ENCODE peak calls at places on chromosomes 16 and 17, in eight cellular contexts. N is spleen; C is cardiac muscle cell; R is CD8-positive, alpha-beta T cell; I is ascending aorta; V is fibroblast of lung; G is IMR-90; Z is upper lobe of right lung. X is an unnamed sample. For H3K27me3, the result is how much of the 10 kb centered on the place peaks cover.

GRCh38 chr17:1561420-1562177 is 993 bp downstream of the PITPNA start:
- DNase-seq in C (peak), N (peak), R (no peak), I (no peak), G (no peak), V (peak), Z (peak), X (no peak)

GRCh38 chr17:50787106-50787505 is 19.8 kb upstream of the ANKRD40CL start:
- DNase-seq in I (no peak), C (no peak), R (no peak), Z (no peak), V (no peak), G (no peak), N (no peak), X (no peak)

GRCh38 chr17:58279736-58280479 is 827 bp downstream of the MPO start:
- DNase-seq in N (peak), Z (peak), C (no peak), R (no peak), I (no peak), G (no peak), V (no peak), X (no peak)

GRCh38 chr16:53944026-53944425 is 240.1 kb downstream of the FTO start:
- DNase-seq in I (no peak), V (peak), C (no peak), G (peak), R (no peak), Z (no peak), N (no peak), X (no peak)

GRCh38 chr16:22291860-22292692 is 5.1 kb upstream of the POLR3E start:
- DNase-seq in V (no peak), C (no peak), I (no peak), G (peak), N (peak), Z (no peak), R (no peak), X (no peak)

GRCh38 chr17:64622931-64623654 is 39.0 kb downstream of the SMURF2 start:
- DNase-seq in Z (no peak), V (peak), R (no peak), G (peak), C (no peak), N (no peak), I (no peak), X (no peak)

GRCh38 chr16:54407596-54407995 is 121.0 kb upstream of the IRX3 start:
- DNase-seq in N (no peak), I (no peak), R (no peak), V (peak), Z (no peak), C (no peak), G (peak), X (no peak)

GRCh38 chr17:64028874-64029464 is 8.5 kb upstream of the ICAM2 start:
- DNase-seq in V (peak), N (peak), I (no peak), Z (no peak), R (peak), C (peak), G (peak), X (peak)

GRCh38 chr17:31739300-31739699 is 119.7 kb downstream of the COPRS start:
- DNase-seq in Z (no peak), V (peak), R (no peak), G (peak), C (no peak), I (no peak), N (no peak), X (no peak)

GRCh38 chr16:65070831-65071230 is 51.0 kb downstream of the CDH11 start:
- DNase-seq in I (peak), C (peak), N (no peak), Z (no peak), R (no peak), V (peak), G (peak), X (no peak)

GRCh38 chr16:80066805-80067580 is 466.5 kb upstream of the MAF start:
- DNase-seq in N (no peak), I (no peak), G (no peak), C (no peak), R (no peak), Z (no peak), V (no peak), X (no peak)

GRCh38 chr16:19872935-19873334 is 11.7 kb downstream of the GPRC5B start:
- DNase-seq in V (no peak), C (no peak), R (no peak), Z (no peak), I (no peak), G (no peak), N (no peak), X (no peak)

GRCh38 chr16:9597967-9598730 is 506.7 kb downstream of the HAPSTR1 start:
- DNase-seq in R (no peak), V (no peak), G (no peak), Z (no peak), I (no peak), C (no peak), N (no peak), X (no peak)

GRCh38 chr16:19135896-19136438 is 22.2 kb downstream of the ITPRIPL2 start:
- DNase-seq in Z (no peak), N (no peak), I (no peak), G (peak), C (no peak), V (no peak), R (no peak), X (no peak)

GRCh38 chr16:10339777-10340752 is 45.8 kb upstream of the ATF7IP2 start:
- DNase-seq in N (no peak), R (no peak), Z (peak), G (no peak), C (no peak), I (no peak), V (no peak), X (no peak)

GRCh38 chr16:67449328-67449727 is 18.4 kb downstream of the HSD11B2 start:
- DNase-seq in R (no peak), I (no peak), Z (no peak), V (no peak), C (no peak), G (no peak), N (no peak), X (no peak)

GRCh38 chr17:7440113-7440822 is 956 bp downstream of the FGF11 start:
- DNase-seq in C (peak), Z (peak), G (no peak), N (peak), I (no peak), V (no peak), R (no peak), X (no peak)
- H3K27me3 ChIP-seq in C (under half), Z (under half), G (under half), N (under half), I (under half), V (under half), R (under half), X (half or more)

GRCh38 chr17:55303008-55303493 is 38.3 kb downstream of the HLF start:
- DNase-seq in G (no peak), R (no peak), N (no peak), Z (no peak), I (no peak), V (no peak), C (no peak), X (no peak)

GRCh38 chr17:55304171-55304859 is 39.6 kb downstream of the HLF start:
- DNase-seq in R (no peak), C (no peak), Z (no peak), I (no peak), V (no peak), G (no peak), N (no peak), X (no peak)

GRCh38 chr17:55305321-55306087 is 40.7 kb downstream of the HLF start:
- DNase-seq in G (no peak), V (no peak), N (no peak), C (no peak), I (no peak), R (no peak), Z (no peak), X (no peak)

GRCh38 chr17:55302407-55302787 is 37.6 kb downstream of the HLF start:
- DNase-seq in I (no peak), G (no peak), R (no peak), V (no peak), C (no peak), N (no peak), Z (no peak), X (no peak)

GRCh38 chr17:55303701-55304145 is 39.0 kb downstream of the HLF start:
- DNase-seq in R (no peak), V (peak), I (no peak), Z (no peak), G (peak), N (no peak), C (no peak), X (no peak)
- TF ChIP-seq CTCF in R (no peak), V (peak), I (no peak), Z (no peak), G (peak), N (no peak), C (peak), X (no peak)

DNA sequence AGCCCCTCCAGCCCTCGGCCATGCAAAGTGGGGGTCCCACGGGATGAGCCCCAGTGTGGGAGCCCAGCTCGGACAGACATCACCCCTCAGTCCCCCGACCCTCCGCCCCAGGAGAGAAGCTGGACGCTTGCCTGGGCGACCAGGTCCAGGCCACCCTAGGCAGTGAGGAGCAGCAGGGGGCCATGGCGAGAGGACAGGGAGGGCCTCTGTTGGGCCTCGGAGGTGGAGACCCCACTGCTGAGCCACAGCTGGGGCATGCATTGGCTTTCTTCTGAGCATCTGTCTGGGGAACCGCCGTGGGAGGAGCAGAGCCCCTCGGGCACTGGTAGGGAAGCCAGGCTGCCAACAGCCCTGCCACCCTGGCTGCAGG is 13.0 kb downstream of the ACTG1 start:
- DNase-seq in G (no peak), V (no peak), N (no peak), C (no peak), R (no peak), Z (no peak), I (no peak), X (no peak)
- H3K27ac ChIP-seq in G (no peak), V (no peak), N (peak), C (no peak), R (no peak), Z (no peak), I (peak), X (no peak)

GRCh38 chr16:31297496-31297895 is 37.7 kb downstream of the ITGAM start:
- DNase-seq in Z (no peak), C (no peak), N (peak), I (no peak), V (no peak), G (no peak), R (no peak), X (no peak)

GRCh38 chr16:31298958-31299357 is 39.2 kb downstream of the ITGAM start:
- DNase-seq in Z (no peak), G (no peak), V (no peak), I (no peak), C (no peak), N (no peak), R (no peak), X (no peak)

GRCh38 chr16:31291376-31291775 is 31.6 kb downstream of the ITGAM start:
- DNase-seq in I (no peak), Z (no peak), G (no peak), C (no peak), R (no peak), V (peak), N (no peak), X (no peak)

GRCh38 chr16:31298340-31298739 is 38.6 kb downstream of the ITGAM start:
- DNase-seq in N (no peak), R (no peak), I (no peak), Z (no peak), C (no peak), V (no peak), G (no peak), X (no peak)

GRCh38 chr16:31295206-31295605 is 35.4 kb downstream of the ITGAM start:
- DNase-seq in C (no peak), Z (no peak), I (no peak), R (no peak), N (no peak), G (no peak), V (no peak), X (no peak)
- H3K27me3 ChIP-seq in C (under half), Z (under half), I (under half), R (under half), N (under half), G (under half), V (under half), X (under half)

GRCh38 chr16:7315813-7316212 is 16.8 kb upstream of the RBFOX1 start:
- DNase-seq in C (no peak), N (no peak), Z (no peak), R (no peak), V (no peak), G (no peak), I (no peak), X (no peak)
- TF ChIP-seq CTCF in C (no peak), N (no peak), Z (no peak), R (no peak), V (no peak), G (no peak), I (no peak), X (no peak)

DNA sequence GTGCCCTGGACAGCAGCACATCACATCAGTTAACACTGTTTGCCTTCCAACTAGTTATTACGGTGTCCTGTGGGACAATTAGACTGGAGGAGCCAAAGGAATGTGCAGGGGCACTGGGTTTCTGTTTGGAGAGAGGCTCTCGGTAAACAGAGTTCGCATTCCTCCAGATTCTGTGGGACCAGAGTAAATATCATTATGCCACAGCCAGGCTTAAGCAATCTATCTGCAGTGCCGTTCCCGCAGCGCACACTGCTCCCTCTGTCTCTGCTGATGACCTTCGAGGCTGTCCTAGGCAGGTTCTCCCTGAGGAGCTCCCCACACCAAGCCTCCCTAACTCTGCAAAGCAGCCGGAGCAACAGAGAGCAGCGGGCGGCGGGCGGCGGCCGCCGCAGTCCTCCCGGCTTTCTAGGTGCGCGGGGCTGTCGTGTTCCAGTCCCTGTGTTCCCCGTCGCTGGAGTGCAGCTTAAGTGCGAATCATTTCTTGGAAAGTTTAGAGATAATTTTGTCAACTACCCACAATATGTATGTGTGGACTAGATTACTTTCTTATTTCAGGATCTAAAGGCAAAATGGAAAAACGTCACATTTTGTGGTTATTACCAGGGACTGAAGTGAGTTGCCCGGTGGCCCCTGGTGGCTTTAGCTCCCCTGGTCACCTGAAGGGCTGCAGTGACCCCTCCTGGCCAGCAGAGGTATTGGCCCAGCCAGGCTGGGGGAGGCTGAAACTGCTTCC is 43.3 kb downstream of the PGS1 start:
- DNase-seq in R (peak), I (no peak), Z (peak), N (peak), V (peak), C (peak), G (peak), X (peak)
- H3K27ac ChIP-seq in R (no peak), I (no peak), Z (no peak), N (peak), V (peak), C (peak), G (no peak), X (no peak)

GRCh38 chr17:77729587-77729986 is 228.9 kb upstream of the TNRC6C start:
- DNase-seq in N (no peak), G (no peak), Z (no peak), V (no peak), C (no peak), R (no peak), I (no peak), X (no peak)
- H3K27me3 ChIP-seq in N (under half), G (under half), Z (under half), V (under half), C (under half), R (under half), I (under half), X (under half)